ENCODE peak calls at places on chromosomes 5 and 9, in seven cellular contexts. I is Caki2, T is Daoy, N is MV-4-11, M is NCI-H1417, J is DMS153, V is M059J. X is an unnamed sample.

GRCh38 chr5:177310757-177311173 is 933 bp downstream of the MXD3 start:
- DNase-seq in I (peak), T (peak), N (peak), M (peak), J (no peak), V (peak), X (no peak)

GRCh38 chr5:135934939-135935338 is 19.8 kb downstream of the LECT2 start:
- DNase-seq in I (no peak), T (no peak), N (no peak), M (no peak), J (no peak), V (no peak), X (no peak)

GRCh38 chr5:124871299-124871698 is 124.9 kb upstream of the ZNF608 start:
- DNase-seq in I (no peak), T (peak), N (no peak), M (no peak), J (no peak), V (peak), X (no peak)

GRCh38 chr5:159273923-159274322 is 10.8 kb downstream of the UBLCP1 start:
- DNase-seq in I (no peak), T (no peak), N (no peak), M (no peak), J (no peak), V (no peak), X (no peak)

GRCh38 chr5:181151146-181151545 is 3.8 kb downstream of the OR2V2 start:
- DNase-seq in I (no peak), T (peak), N (no peak), M (no peak), J (no peak), V (no peak), X (no peak)

GRCh38 chr9:503881-504852 is 289.5 kb downstream of the DOCK8 start:
- DNase-seq in I (peak), T (peak), N (peak), M (peak), J (peak), V (peak), X (peak)

GRCh38 chr9:33659915-33660314 is 135.4 kb upstream of the PRSS3 start:
- DNase-seq in I (no peak), T (peak), N (peak), M (no peak), J (no peak), V (no peak), X (no peak)

GRCh38 chr9:122307036-122307435 is 42.4 kb downstream of the MRRF start:
- DNase-seq in I (no peak), T (no peak), N (no peak), M (no peak), J (no peak), V (no peak), X (no peak)

GRCh38 chr5:74587895-74588294 is 52.6 kb downstream of the ENC1 start:
- DNase-seq in I (no peak), T (no peak), N (no peak), M (no peak), J (no peak), V (no peak), X (no peak)

GRCh38 chr9:73093740-73094379 is 57.8 kb upstream of the ANXA1 start:
- DNase-seq in I (no peak), T (peak), N (no peak), M (no peak), J (no peak), V (peak), X (no peak)

GRCh38 chr5:55850839-55851674 is at the start of gene IL31RA:
- DNase-seq in I (peak), T (peak), N (peak), M (no peak), J (no peak), V (peak), X (no peak)

GRCh38 chr5:68315679-68316271 is 100.2 kb downstream of the PIK3R1 start:
- DNase-seq in I (peak), T (peak), N (no peak), M (no peak), J (no peak), V (peak), X (no peak)

GRCh38 chr9:86867658-86868313 is 79.5 kb downstream of the GAS1 start:
- DNase-seq in I (peak), T (peak), N (no peak), M (no peak), J (no peak), V (no peak), X (no peak)

GRCh38 chr5:173495225-173495904 is 121.1 kb downstream of the BOD1 start:
- DNase-seq in I (no peak), T (no peak), N (no peak), M (no peak), J (no peak), V (no peak), X (no peak)

X was measured in neural crest cell.